ENCODE peak calls at places on chromosomes 16 and 17, in six cellular contexts. One of them, this sample, is unnamed.

GRCh38 chr16:60230666-60231065 is 1496.5 kb upstream of the GOT2 start:
- DNase-seq in fibroblast of the conjunctiva: no peak
- DNase-seq in stimulated activated CD4-positive, alpha-beta T cell treated with anti-CD3 and anti-CD28 coated beads, Interleukin-4, amount 100 ng/mL, for 1 hour: no peak
- DNase-seq in stimulated activated naive CD4-positive, alpha-beta T cell: no peak
- DNase-seq in GM12891: no peak
- DNase-seq in AG20443: no peak
- DNase-seq in this sample: no peak

GRCh38 chr16:59698341-59698979 is 964.3 kb upstream of the GOT2 start:
- DNase-seq in AG20443: no peak
- DNase-seq in GM12891: no peak
- DNase-seq in stimulated activated naive CD4-positive, alpha-beta T cell: no peak
- DNase-seq in fibroblast of the conjunctiva: no peak
- DNase-seq in stimulated activated CD4-positive, alpha-beta T cell treated with anti-CD3 and anti-CD28 coated beads, Interleukin-4, amount 100 ng/mL, for 1 hour: no peak
- DNase-seq in this sample: no peak

GRCh38 chr17:40491486-40491885 is 9.9 kb downstream of the TNS4 start:
- DNase-seq in stimulated activated CD4-positive, alpha-beta T cell treated with anti-CD3 and anti-CD28 coated beads, Interleukin-4, amount 100 ng/mL, for 1 hour: no peak
- DNase-seq in AG20443: no peak
- DNase-seq in GM12891: no peak
- DNase-seq in fibroblast of the conjunctiva: no peak
- DNase-seq in stimulated activated naive CD4-positive, alpha-beta T cell: no peak
- DNase-seq in this sample: no peak

GRCh38 chr16:20001856-20002707 is 71.6 kb downstream of the GPR139 start:
- DNase-seq in stimulated activated CD4-positive, alpha-beta T cell treated with anti-CD3 and anti-CD28 coated beads, Interleukin-4, amount 100 ng/mL, for 1 hour: no peak
- DNase-seq in fibroblast of the conjunctiva: no peak
- DNase-seq in stimulated activated naive CD4-positive, alpha-beta T cell: no peak
- DNase-seq in AG20443: no peak
- DNase-seq in GM12891: no peak
- DNase-seq in this sample: peak; percentile 19

GRCh38 chr16:68645494-68646388 is 631 bp downstream of the CDH3 start:
- DNase-seq in AG20443: peak; percentile 27
- DNase-seq in fibroblast of the conjunctiva: no peak
- DNase-seq in stimulated activated naive CD4-positive, alpha-beta T cell: no peak
- DNase-seq in GM12891: no peak
- DNase-seq in stimulated activated CD4-positive, alpha-beta T cell treated with anti-CD3 and anti-CD28 coated beads, Interleukin-4, amount 100 ng/mL, for 1 hour: no peak
- DNase-seq in this sample: peak; percentile 66

GRCh38 chr16:4624827-4625616 is 396 bp downstream of the MGRN1 start:
- DNase-seq in stimulated activated CD4-positive, alpha-beta T cell treated with anti-CD3 and anti-CD28 coated beads, Interleukin-4, amount 100 ng/mL, for 1 hour: peak; percentile 72
- DNase-seq in GM12891: peak; percentile 73
- DNase-seq in fibroblast of the conjunctiva: no peak
- DNase-seq in AG20443: peak; percentile 81
- DNase-seq in stimulated activated naive CD4-positive, alpha-beta T cell: peak; percentile 66
- DNase-seq in this sample: peak; percentile 69

GRCh38 chr17:1154704-1155103 is 25.1 kb downstream of the ABR start:
- DNase-seq in AG20443: no peak
- DNase-seq in GM12891: no peak
- DNase-seq in stimulated activated naive CD4-positive, alpha-beta T cell: no peak
- DNase-seq in fibroblast of the conjunctiva: no peak
- DNase-seq in stimulated activated CD4-positive, alpha-beta T cell treated with anti-CD3 and anti-CD28 coated beads, Interleukin-4, amount 100 ng/mL, for 1 hour: no peak
- DNase-seq in this sample: no peak

GRCh38 chr17:60421273-60422161 is 772 bp upstream of the CHCT1 start:
- DNase-seq in fibroblast of the conjunctiva: no peak
- DNase-seq in GM12891: peak; percentile 84
- DNase-seq in stimulated activated naive CD4-positive, alpha-beta T cell: peak; percentile 54
- DNase-seq in AG20443: peak; percentile 91
- DNase-seq in stimulated activated CD4-positive, alpha-beta T cell treated with anti-CD3 and anti-CD28 coated beads, Interleukin-4, amount 100 ng/mL, for 1 hour: peak; percentile 79
- DNase-seq in this sample: peak; percentile 83

GRCh38 chr17:16383216-16383615 is 2.3 kb downstream of the UBB start:
- DNase-seq in AG20443: no peak
- DNase-seq in stimulated activated CD4-positive, alpha-beta T cell treated with anti-CD3 and anti-CD28 coated beads, Interleukin-4, amount 100 ng/mL, for 1 hour: no peak
- DNase-seq in GM12891: no peak
- DNase-seq in stimulated activated naive CD4-positive, alpha-beta T cell: no peak
- DNase-seq in fibroblast of the conjunctiva: no peak
- DNase-seq in this sample: no peak

GRCh38 chr16:70163596-70163995 is 10.0 kb upstream of the CLEC18C start:
- DNase-seq in AG20443: no peak
- DNase-seq in GM12891: no peak
- DNase-seq in stimulated activated CD4-positive, alpha-beta T cell treated with anti-CD3 and anti-CD28 coated beads, Interleukin-4, amount 100 ng/mL, for 1 hour: no peak
- DNase-seq in stimulated activated naive CD4-positive, alpha-beta T cell: no peak
- DNase-seq in fibroblast of the conjunctiva: no peak
- DNase-seq in this sample: peak; percentile 55

GRCh38 chr17:66892286-66892685 is 57.4 kb downstream of the CACNG5 start:
- DNase-seq in stimulated activated naive CD4-positive, alpha-beta T cell: no peak
- DNase-seq in stimulated activated CD4-positive, alpha-beta T cell treated with anti-CD3 and anti-CD28 coated beads, Interleukin-4, amount 100 ng/mL, for 1 hour: no peak
- DNase-seq in fibroblast of the conjunctiva: no peak
- DNase-seq in GM12891: no peak
- DNase-seq in AG20443: no peak
- DNase-seq in this sample: no peak

GRCh38 chr17:40516581-40517285 is 15.3 kb upstream of the TNS4 start:
- DNase-seq in stimulated activated naive CD4-positive, alpha-beta T cell: peak; percentile 58
- DNase-seq in stimulated activated CD4-positive, alpha-beta T cell treated with anti-CD3 and anti-CD28 coated beads, Interleukin-4, amount 100 ng/mL, for 1 hour: no peak
- DNase-seq in fibroblast of the conjunctiva: no peak
- DNase-seq in AG20443: no peak
- DNase-seq in GM12891: peak; percentile 70
- DNase-seq in this sample: no peak

GRCh38 chr17:2484876-2485275 is 26.8 kb downstream of the METTL16 start:
- DNase-seq in GM12891: no peak
- DNase-seq in fibroblast of the conjunctiva: no peak
- DNase-seq in stimulated activated naive CD4-positive, alpha-beta T cell: no peak
- DNase-seq in stimulated activated CD4-positive, alpha-beta T cell treated with anti-CD3 and anti-CD28 coated beads, Interleukin-4, amount 100 ng/mL, for 1 hour: no peak
- DNase-seq in AG20443: no peak
- DNase-seq in this sample: peak; percentile 81

GRCh38 chr16:11402051-11402744 is 56.9 kb downstream of the RMI2 start:
- DNase-seq in fibroblast of the conjunctiva: no peak
- DNase-seq in stimulated activated naive CD4-positive, alpha-beta T cell: no peak
- DNase-seq in GM12891: no peak
- DNase-seq in AG20443: no peak
- DNase-seq in stimulated activated CD4-positive, alpha-beta T cell treated with anti-CD3 and anti-CD28 coated beads, Interleukin-4, amount 100 ng/mL, for 1 hour: no peak
- DNase-seq in this sample: peak; percentile 32

GRCh38 chr17:81651692-81652091 is 4.7 kb downstream of the PDE6G start:
- DNase-seq in stimulated activated naive CD4-positive, alpha-beta T cell: no peak
- DNase-seq in AG20443: peak; percentile 90
- DNase-seq in GM12891: no peak
- DNase-seq in fibroblast of the conjunctiva: peak; percentile 78
- DNase-seq in stimulated activated CD4-positive, alpha-beta T cell treated with anti-CD3 and anti-CD28 coated beads, Interleukin-4, amount 100 ng/mL, for 1 hour: no peak
- DNase-seq in this sample: no peak

GRCh38 chr17:15440347-15440746 is 27.1 kb downstream of the CDRT4 start:
- DNase-seq in stimulated activated naive CD4-positive, alpha-beta T cell: no peak
- DNase-seq in GM12891: no peak
- DNase-seq in fibroblast of the conjunctiva: no peak
- DNase-seq in stimulated activated CD4-positive, alpha-beta T cell treated with anti-CD3 and anti-CD28 coated beads, Interleukin-4, amount 100 ng/mL, for 1 hour: no peak
- DNase-seq in AG20443: no peak
- DNase-seq in this sample: no peak

GRCh38 chr16:48124266-48124665 is 31.5 kb downstream of the ABCC12 start:
- DNase-seq in stimulated activated CD4-positive, alpha-beta T cell treated with anti-CD3 and anti-CD28 coated beads, Interleukin-4, amount 100 ng/mL, for 1 hour: no peak
- DNase-seq in stimulated activated naive CD4-positive, alpha-beta T cell: no peak
- DNase-seq in fibroblast of the conjunctiva: no peak
- DNase-seq in AG20443: no peak
- DNase-seq in GM12891: no peak
- DNase-seq in this sample: no peak

GRCh38 chr17:4744999-4745969 is 5.6 kb upstream of the CXCL16 start:
- DNase-seq in stimulated activated CD4-positive, alpha-beta T cell treated with anti-CD3 and anti-CD28 coated beads, Interleukin-4, amount 100 ng/mL, for 1 hour: no peak
- DNase-seq in AG20443: no peak
- DNase-seq in GM12891: no peak
- DNase-seq in stimulated activated naive CD4-positive, alpha-beta T cell: peak; percentile 2
- DNase-seq in fibroblast of the conjunctiva: no peak
- DNase-seq in this sample: no peak

This sample was measured in glutamatergic neuron.